ENCODE peak calls at places on chromosomes 4 and X, in six cellular contexts. One of them, this sample, is unnamed.
A peak's percentile ranks its signal among the peaks of the same experiment; 100 is the strongest.

GRCh38 chr4:5504486-5504885 is 203.9 kb downstream of the EVC2 start:
- DNase-seq in HEK293T: no peak
- DNase-seq in IMR-90: peak; percentile 24
- DNase-seq in A549: no peak
- DNase-seq in K562: no peak
- DNase-seq in GM12878: no peak
- DNase-seq in this sample: no peak

GRCh38 chrX:3044671-3045070 is 3.4 kb downstream of the ARSF start:
- DNase-seq in HEK293T: no peak
- DNase-seq in IMR-90: no peak
- DNase-seq in A549: no peak
- DNase-seq in K562: no peak
- DNase-seq in GM12878: no peak
- DNase-seq in this sample: no peak

GRCh38 chr4:17491196-17491595 is 20.7 kb downstream of the QDPR start:
- DNase-seq in HEK293T: no peak
- DNase-seq in IMR-90: no peak
- DNase-seq in A549: no peak
- DNase-seq in K562: no peak
- DNase-seq in GM12878: no peak
- DNase-seq in this sample: no peak

GRCh38 chr4:25970241-25970675 is 56.2 kb downstream of the SMIM20 start:
- DNase-seq in HEK293T: no peak
- DNase-seq in IMR-90: no peak
- DNase-seq in A549: no peak
- DNase-seq in K562: no peak
- DNase-seq in GM12878: no peak
- DNase-seq in this sample: no peak

GRCh38 chr4:185817403-185817818 is 5.4 kb upstream of the SORBS2 start:
- DNase-seq in HEK293T: no peak
- DNase-seq in IMR-90: no peak
- DNase-seq in A549: no peak
- DNase-seq in K562: no peak
- DNase-seq in GM12878: no peak
- DNase-seq in this sample: peak; percentile 45

GRCh38 chr4:183328832-183329231 is 6.6 kb upstream of the CLDN24 start:
- DNase-seq in HEK293T: no peak
- DNase-seq in IMR-90: peak; percentile 62
- DNase-seq in A549: no peak
- DNase-seq in K562: no peak
- DNase-seq in GM12878: no peak
- DNase-seq in this sample: peak; percentile 65

GRCh38 chrX:77743720-77744119 is 42.3 kb downstream of the ATRX start:
- DNase-seq in HEK293T: no peak
- DNase-seq in IMR-90: peak; percentile 4
- DNase-seq in A549: no peak
- DNase-seq in K562: no peak
- DNase-seq in GM12878: no peak
- DNase-seq in this sample: no peak

GRCh38 chr4:95219109-95219508 is 329.7 kb downstream of the UNC5C start:
- DNase-seq in HEK293T: no peak
- DNase-seq in IMR-90: peak; percentile 89
- DNase-seq in A549: no peak
- DNase-seq in K562: no peak
- DNase-seq in GM12878: no peak
- DNase-seq in this sample: no peak

GRCh38 chr4:147826288-147826646 is 94.4 kb downstream of the ARHGAP10 start:
- DNase-seq in HEK293T: no peak
- DNase-seq in IMR-90: no peak
- DNase-seq in A549: no peak
- DNase-seq in K562: no peak
- DNase-seq in GM12878: no peak
- DNase-seq in this sample: no peak

GRCh38 chr4:2938906-2939305 is 24.3 kb downstream of the NOP14 start:
- DNase-seq in HEK293T: no peak
- DNase-seq in IMR-90: no peak
- DNase-seq in A549: no peak
- DNase-seq in K562: no peak
- DNase-seq in GM12878: no peak
- DNase-seq in this sample: no peak

GRCh38 chrX:13763489-13763888 is 28.9 kb downstream of the OFD1 start:
- DNase-seq in HEK293T: no peak
- DNase-seq in IMR-90: no peak
- DNase-seq in A549: no peak
- DNase-seq in K562: no peak
- DNase-seq in GM12878: no peak
- DNase-seq in this sample: no peak

GRCh38 chrX:1178580-1179057 is 33.8 kb downstream of the CRLF2 start:
- DNase-seq in HEK293T: peak; percentile 14
- DNase-seq in IMR-90: no peak
- DNase-seq in A549: no peak
- DNase-seq in K562: no peak
- DNase-seq in GM12878: no peak
- DNase-seq in this sample: no peak

GRCh38 chr4:183722738-183723560 is 63.9 kb downstream of the TRAPPC11 start:
- DNase-seq in HEK293T: peak; percentile 19
- DNase-seq in IMR-90: peak; percentile 4
- DNase-seq in A549: no peak
- DNase-seq in K562: no peak
- DNase-seq in GM12878: peak; percentile 25
- DNase-seq in this sample: no peak

GRCh38 chr4:95591278-95591677 is 42.5 kb upstream of the UNC5C start:
- DNase-seq in HEK293T: no peak
- DNase-seq in IMR-90: no peak
- DNase-seq in A549: no peak
- DNase-seq in K562: no peak
- DNase-seq in GM12878: no peak
- DNase-seq in this sample: no peak

GRCh38 chr4:168784786-168785461 is 225.1 kb downstream of the CBR4 start:
- DNase-seq in HEK293T: no peak
- DNase-seq in IMR-90: no peak
- DNase-seq in A549: no peak
- DNase-seq in K562: no peak
- DNase-seq in GM12878: no peak
- DNase-seq in this sample: no peak

GRCh38 chr4:76156635-76157034 is 8.4 kb upstream of the NUP54 start:
- DNase-seq in HEK293T: no peak
- DNase-seq in IMR-90: peak; percentile 5
- DNase-seq in A549: no peak
- DNase-seq in K562: no peak
- DNase-seq in GM12878: no peak
- DNase-seq in this sample: no peak

GRCh38 chr4:188941524-188942109 is 802.4 kb downstream of the TRIML1 start:
- DNase-seq in HEK293T: no peak
- DNase-seq in IMR-90: peak; percentile 100
- DNase-seq in A549: peak; percentile 58
- DNase-seq in K562: no peak
- DNase-seq in GM12878: no peak
- DNase-seq in this sample: no peak

GRCh38 chrX:25084446-25084845 is 68.7 kb upstream of the ARX start:
- DNase-seq in HEK293T: no peak
- DNase-seq in IMR-90: no peak
- DNase-seq in A549: no peak
- DNase-seq in K562: no peak
- DNase-seq in GM12878: no peak
- DNase-seq in this sample: no peak

GRCh38 chrX:71366674-71367256 is 608 bp downstream of the TAF1 start:
- DNase-seq in HEK293T: peak; percentile 25
- DNase-seq in IMR-90: peak; percentile 16
- DNase-seq in A549: peak; percentile 7
- DNase-seq in K562: peak; percentile 21
- DNase-seq in GM12878: no peak
- DNase-seq in this sample: no peak

GRCh38 chr4:67575232-67575888 is 16.8 kb downstream of the STAP1 start:
- DNase-seq in HEK293T: peak; percentile 27
- DNase-seq in IMR-90: no peak
- DNase-seq in A549: no peak
- DNase-seq in K562: peak; percentile 36
- DNase-seq in GM12878: peak; percentile 85
- DNase-seq in this sample: no peak

GRCh38 chr4:180855184-180855583 is 1388.0 kb upstream of the TENM3 start:
- DNase-seq in HEK293T: no peak
- DNase-seq in IMR-90: no peak
- DNase-seq in A549: no peak
- DNase-seq in K562: no peak
- DNase-seq in GM12878: no peak
- DNase-seq in this sample: no peak

GRCh38 chr4:140858897-140859296 is 102.7 kb upstream of the TBC1D9 start:
- DNase-seq in HEK293T: peak; percentile 33
- DNase-seq in IMR-90: peak; percentile 15
- DNase-seq in A549: no peak
- DNase-seq in K562: no peak
- DNase-seq in GM12878: no peak
- DNase-seq in this sample: no peak

GRCh38 chr4:148043990-148044645 is 312.2 kb downstream of the ARHGAP10 start:
- DNase-seq in HEK293T: no peak
- DNase-seq in IMR-90: no peak
- DNase-seq in A549: no peak
- DNase-seq in K562: no peak
- DNase-seq in GM12878: no peak
- DNase-seq in this sample: no peak

GRCh38 chr4:24669751-24670150 is 85.4 kb upstream of the DHX15 start:
- DNase-seq in HEK293T: no peak
- DNase-seq in IMR-90: no peak
- DNase-seq in A549: no peak
- DNase-seq in K562: no peak
- DNase-seq in GM12878: no peak
- DNase-seq in this sample: no peak

GRCh38 chr4:39466747-39467146 is 7.9 kb downstream of the LIAS start:
- DNase-seq in HEK293T: no peak
- DNase-seq in IMR-90: peak; percentile 73
- DNase-seq in A549: no peak
- DNase-seq in K562: no peak
- DNase-seq in GM12878: no peak
- DNase-seq in this sample: no peak

GRCh38 chr4:85774000-85774399 is 299.1 kb downstream of the ARHGAP24 start:
- DNase-seq in HEK293T: no peak
- DNase-seq in IMR-90: no peak
- DNase-seq in A549: no peak
- DNase-seq in K562: no peak
- DNase-seq in GM12878: no peak
- DNase-seq in this sample: no peak

GRCh38 chrX:40446927-40447326 is 133.8 kb upstream of the ATP6AP2 start:
- DNase-seq in HEK293T: no peak
- DNase-seq in IMR-90: no peak
- DNase-seq in A549: no peak
- DNase-seq in K562: no peak
- DNase-seq in GM12878: no peak
- DNase-seq in this sample: no peak
- TF ChIP-seq BHLHE40 in HEK293T: no peak
- TF ChIP-seq BHLHE40 in IMR-90: no peak
- TF ChIP-seq BHLHE40 in A549: no peak
- TF ChIP-seq BHLHE40 in K562: no peak
- TF ChIP-seq BHLHE40 in GM12878: no peak
- TF ChIP-seq BHLHE40 in this sample: no peak

DNA sequence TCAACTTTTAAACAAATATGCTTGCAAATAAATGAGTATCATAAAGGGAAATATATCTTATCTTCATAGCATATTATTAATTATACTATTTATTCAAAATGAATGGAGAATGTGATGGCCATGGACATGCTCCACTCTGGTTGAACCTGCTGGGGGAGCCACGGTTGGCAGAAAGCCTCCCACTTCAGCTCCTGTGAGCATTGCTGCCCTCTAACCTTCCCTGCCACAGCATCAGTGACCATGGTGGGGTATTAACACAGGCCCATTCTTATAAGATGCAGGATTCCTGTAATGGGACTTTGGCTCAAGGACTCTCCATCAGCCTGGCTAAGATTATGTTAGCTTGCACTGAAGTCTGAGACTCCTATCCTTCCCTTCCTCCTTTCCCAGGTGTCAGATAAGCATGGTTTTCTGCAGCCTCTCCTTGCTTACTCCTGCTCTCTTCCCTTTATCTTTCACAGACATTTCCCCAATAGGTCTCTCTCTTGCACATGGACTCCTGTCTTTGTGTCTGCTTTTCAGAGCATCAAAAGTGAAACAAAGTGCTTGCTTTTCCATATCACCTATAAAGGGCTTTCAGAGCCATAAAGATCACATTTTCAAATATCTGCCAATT is 4.9 kb upstream of the ABRAXAS1 start:
- DNase-seq in HEK293T: no peak
- DNase-seq in IMR-90: no peak
- DNase-seq in A549: no peak
- DNase-seq in K562: peak; percentile 17
- DNase-seq in GM12878: no peak
- DNase-seq in this sample: no peak
- TF ChIP-seq BHLHE40 in HEK293T: no peak
- TF ChIP-seq BHLHE40 in IMR-90: no peak
- TF ChIP-seq BHLHE40 in A549: no peak
- TF ChIP-seq BHLHE40 in K562: peak; percentile 11
- TF ChIP-seq BHLHE40 in GM12878: no peak
- TF ChIP-seq BHLHE40 in this sample: no peak

GRCh38 chrX:36868592-36868991 is 139.6 kb upstream of the FAM47C start:
- DNase-seq in HEK293T: no peak
- DNase-seq in IMR-90: no peak
- DNase-seq in A549: no peak
- DNase-seq in K562: no peak
- DNase-seq in GM12878: no peak
- DNase-seq in this sample: no peak

GRCh38 chrX:36869457-36869856 is 138.7 kb upstream of the FAM47C start:
- DNase-seq in HEK293T: no peak
- DNase-seq in IMR-90: no peak
- DNase-seq in A549: no peak
- DNase-seq in K562: no peak
- DNase-seq in GM12878: no peak
- DNase-seq in this sample: no peak

GRCh38 chrX:36867143-36867542 is 141.0 kb upstream of the FAM47C start:
- DNase-seq in HEK293T: peak; percentile 16
- DNase-seq in IMR-90: peak; percentile 9
- DNase-seq in A549: peak; percentile 2
- DNase-seq in K562: peak; percentile 7
- DNase-seq in GM12878: no peak
- DNase-seq in this sample: peak; percentile 2
- TF ChIP-seq BHLHE40 in HEK293T: no peak
- TF ChIP-seq BHLHE40 in IMR-90: no peak
- TF ChIP-seq BHLHE40 in A549: no peak
- TF ChIP-seq BHLHE40 in K562: no peak
- TF ChIP-seq BHLHE40 in GM12878: no peak
- TF ChIP-seq BHLHE40 in this sample: no peak

DNA sequence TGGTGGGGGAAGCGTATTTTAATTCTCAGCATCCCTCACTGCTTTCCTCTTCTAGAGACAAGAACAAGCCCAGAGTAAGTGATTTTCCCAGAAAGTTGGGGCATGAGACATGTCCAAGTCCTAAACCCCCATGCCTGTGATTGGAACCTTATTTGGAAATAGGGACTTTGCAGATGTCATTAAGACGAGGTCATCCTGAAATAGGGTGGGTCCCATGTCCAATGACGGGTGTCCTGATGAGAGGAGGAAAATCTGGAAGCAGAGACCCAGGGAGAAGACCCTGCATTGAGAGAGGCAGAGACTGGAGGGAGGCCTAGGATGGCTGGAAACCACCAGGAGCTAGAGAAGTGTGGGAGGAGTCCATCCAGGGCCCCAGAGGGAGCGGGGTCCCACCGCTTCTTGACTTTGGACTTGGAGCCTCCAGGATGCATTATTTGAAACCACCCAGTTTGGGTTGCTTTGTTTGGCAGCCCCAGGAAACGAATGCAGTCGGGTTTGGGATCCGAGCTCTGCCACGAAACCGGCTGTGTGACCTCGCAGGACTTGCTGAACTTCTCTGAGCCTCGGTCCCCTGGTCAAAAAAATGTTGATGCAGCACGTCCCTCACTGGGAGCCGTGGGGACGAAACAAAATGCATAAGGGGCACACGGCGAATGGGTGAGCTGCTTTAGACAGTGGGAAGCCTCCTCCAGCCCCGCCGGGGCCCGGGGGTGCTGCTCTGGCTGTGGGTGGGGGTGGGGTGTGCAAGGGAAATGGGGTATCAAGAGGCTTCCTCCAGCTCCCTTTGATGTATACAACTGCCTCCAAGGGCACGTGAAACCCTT is 113.9 kb downstream of the CPZ start:
- DNase-seq in HEK293T: no peak
- DNase-seq in IMR-90: no peak
- DNase-seq in A549: no peak
- DNase-seq in K562: no peak
- DNase-seq in GM12878: no peak
- DNase-seq in this sample: no peak
- TF ChIP-seq BHLHE40 in HEK293T: no peak
- TF ChIP-seq BHLHE40 in IMR-90: no peak
- TF ChIP-seq BHLHE40 in A549: no peak
- TF ChIP-seq BHLHE40 in K562: no peak
- TF ChIP-seq BHLHE40 in GM12878: no peak
- TF ChIP-seq BHLHE40 in this sample: no peak